ENCODE peak calls at places on chromosomes 12 and 14, in four cellular contexts. Y is GM12878, R is K562, K is HL-60. I is an unnamed sample.

GRCh38 chr12:27085654-27086053 is 3.3 kb upstream of the C12orf71 start:
- DNase-seq in Y (no peak), R (no peak), K (no peak), I (no peak)

GRCh38 chr14:32343926-32344430 is 14.9 kb downstream of the AKAP6 start:
- DNase-seq in Y (no peak), R (no peak), K (no peak), I (no peak)

GRCh38 chr12:33116284-33116683 is 219.7 kb upstream of the PKP2 start:
- DNase-seq in Y (no peak), R (no peak), K (no peak), I (no peak)

GRCh38 chr12:15749937-15750336 is 39.3 kb downstream of the EPS8 start:
- DNase-seq in Y (no peak), R (no peak), K (no peak), I (no peak)

GRCh38 chr14:37830271-37830670 is 234.8 kb downstream of the TTC6 start:
- DNase-seq in Y (no peak), R (no peak), K (no peak), I (no peak)

GRCh38 chr14:96914729-96915128 is 117.5 kb downstream of the VRK1 start:
- DNase-seq in Y (no peak), R (no peak), K (no peak), I (no peak)

GRCh38 chr12:95218852-95219171 is 1.2 kb downstream of the VEZT start:
- DNase-seq in Y (no peak), R (no peak), K (no peak), I (no peak)

GRCh38 chr14:87196436-87196835 is 796.5 kb downstream of the GALC start:
- DNase-seq in Y (no peak), R (no peak), K (no peak), I (no peak)

GRCh38 chr12:67025543-67026114 is 243.5 kb upstream of the CAND1 start:
- DNase-seq in Y (no peak), R (peak), K (peak), I (peak)

GRCh38 chr12:43370299-43370698 is 181.7 kb downstream of the ADAMTS20 start:
- DNase-seq in Y (no peak), R (no peak), K (peak), I (no peak)

GRCh38 chr12:119334459-119335170 is at the start of gene CCDC60:
- DNase-seq in Y (no peak), R (peak), K (no peak), I (no peak)

GRCh38 chr14:30966415-30967363 is 58.8 kb upstream of the AP4S1 start:
- DNase-seq in Y (no peak), R (peak), K (no peak), I (no peak)

GRCh38 chr12:49750027-49750977 is 8.9 kb downstream of the TMBIM6 start:
- DNase-seq in Y (peak), R (no peak), K (peak), I (no peak)

GRCh38 chr12:77940011-77940423 is 109.3 kb downstream of the NAV3 start:
- DNase-seq in Y (no peak), R (no peak), K (no peak), I (no peak)

GRCh38 chr12:40793471-40793870 is 101.2 kb downstream of the CNTN1 start:
- DNase-seq in Y (no peak), R (no peak), K (no peak), I (no peak)

GRCh38 chr14:56057071-56057865 is 60.9 kb upstream of the PELI2 start:
- DNase-seq in Y (no peak), R (no peak), K (no peak), I (no peak)

GRCh38 chr12:7349418-7349817 is 45.5 kb downstream of the ACSM4 start:
- DNase-seq in Y (no peak), R (no peak), K (no peak), I (no peak)

GRCh38 chr12:102316723-102317122 is 119.1 kb upstream of the PMCH start:
- DNase-seq in Y (no peak), R (no peak), K (no peak), I (no peak)

GRCh38 chr14:53696217-53696965 is 260.2 kb downstream of the BMP4 start:
- DNase-seq in Y (no peak), R (no peak), K (no peak), I (no peak)

GRCh38 chr14:99995700-99996356 is 69.4 kb upstream of the EVL start:
- DNase-seq in Y (peak), R (peak), K (no peak), I (peak)

GRCh38 chr14:78790262-78790661 is 620.1 kb downstream of the NRXN3 start:
- DNase-seq in Y (no peak), R (no peak), K (no peak), I (no peak)

GRCh38 chr12:79933580-79934264 is 1.2 kb downstream of the PPP1R12A start:
- DNase-seq in Y (no peak), R (no peak), K (no peak), I (no peak)

GRCh38 chr14:50835280-50835679 is 4.3 kb upstream of the NIN start:
- DNase-seq in Y (peak), R (no peak), K (no peak), I (no peak)

GRCh38 chr14:55721353-55721752 is 141.3 kb downstream of the KTN1 start:
- DNase-seq in Y (no peak), R (no peak), K (no peak), I (no peak)

GRCh38 chr12:75390156-75390898 is 562 bp upstream of the GLIPR1L2 start:
- DNase-seq in Y (no peak), R (no peak), K (no peak), I (no peak)

GRCh38 chr12:47066278-47067048 is 13.0 kb upstream of the PCED1B start:
- DNase-seq in Y (no peak), R (no peak), K (no peak), I (no peak)

GRCh38 chr14:53295985-53296582 is 143.0 kb upstream of the DDHD1 start:
- DNase-seq in Y (no peak), R (peak), K (no peak), I (no peak)

GRCh38 chr14:66224492-66225178 is 261.5 kb upstream of the CCDC196 start:
- DNase-seq in Y (no peak), R (no peak), K (no peak), I (no peak)

GRCh38 chr12:11628353-11628752 is 21.1 kb upstream of the ETV6 start:
- DNase-seq in Y (no peak), R (no peak), K (no peak), I (no peak)

GRCh38 chr12:26135010-26135420 is 10.2 kb upstream of the BHLHE41 start:
- DNase-seq in Y (no peak), R (no peak), K (no peak), I (no peak)

DNA sequence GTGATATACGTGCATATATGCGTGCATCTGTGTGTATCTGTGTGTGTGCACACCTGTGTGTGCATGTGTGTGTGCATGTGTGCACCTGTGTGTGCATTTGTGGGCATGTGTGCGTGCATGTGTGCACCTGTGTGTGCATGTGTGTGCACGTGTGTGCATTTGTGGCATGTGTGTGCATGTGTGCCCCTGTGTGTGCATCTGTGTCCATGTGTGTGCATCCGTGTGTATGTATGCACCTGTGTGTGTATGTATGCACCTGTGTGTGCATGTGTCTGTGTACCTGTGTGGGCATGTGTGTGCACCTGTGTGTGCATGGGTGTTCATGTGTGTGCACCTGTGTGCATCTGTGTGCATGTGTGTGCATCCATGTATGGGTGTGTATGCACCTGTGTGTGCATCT is 167.8 kb upstream of the SFSWAP start:
- DNase-seq in Y (no peak), R (no peak), K (no peak), I (no peak)
- TF ChIP-seq SPI1 in Y (no peak), R (no peak), K (no peak), I (no peak)

GRCh38 chr14:71948101-71948500 is 15.9 kb downstream of the RGS6 start:
- DNase-seq in Y (no peak), R (no peak), K (peak), I (no peak)

GRCh38 chr14:71956920-71957563 is 24.8 kb downstream of the RGS6 start:
- DNase-seq in Y (peak), R (no peak), K (no peak), I (no peak)

GRCh38 chr14:71952381-71953363 is 20.4 kb downstream of the RGS6 start:
- DNase-seq in Y (no peak), R (no peak), K (no peak), I (no peak)
- TF ChIP-seq SPI1 in Y (no peak), R (no peak), K (no peak), I (no peak)

DNA sequence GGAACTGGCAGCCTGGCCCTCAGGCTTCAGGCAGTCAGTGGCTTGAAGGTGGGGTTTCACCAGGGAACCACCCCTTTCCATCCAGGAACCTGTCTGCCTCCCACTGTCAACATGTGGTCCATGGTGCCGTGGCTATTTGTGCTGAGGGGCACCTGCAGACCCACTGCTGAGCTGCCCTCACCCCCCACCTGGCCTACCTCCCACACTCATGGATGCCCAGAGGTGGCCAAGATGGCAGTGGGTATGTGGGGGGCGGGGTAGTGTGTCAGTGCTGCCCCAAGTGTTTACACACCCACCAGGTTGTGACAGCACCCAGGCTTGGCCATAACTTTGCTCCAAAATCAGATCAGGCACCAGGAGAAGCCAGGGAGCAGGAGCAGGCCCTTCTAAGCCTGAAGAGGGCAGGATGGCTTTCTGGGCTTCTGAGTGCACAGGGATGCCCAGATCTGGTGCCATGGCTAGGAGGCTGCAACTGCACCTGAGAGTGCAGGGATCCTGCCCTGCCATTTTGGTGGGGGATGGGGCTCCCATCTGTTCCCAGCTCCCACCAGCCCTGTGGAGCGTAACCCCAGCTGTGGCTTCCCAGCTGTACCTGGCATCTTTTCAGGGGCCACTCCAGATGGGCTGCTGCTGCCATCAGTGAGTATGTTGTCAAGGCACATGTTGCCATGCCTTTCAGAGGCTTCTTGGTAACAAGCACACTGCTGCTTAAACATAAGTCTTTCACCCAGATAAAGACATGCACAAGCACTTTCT is 263.9 kb downstream of the LRIG3 start:
- DNase-seq in Y (no peak), R (no peak), K (no peak), I (no peak)
- TF ChIP-seq SPI1 in Y (no peak), R (no peak), K (no peak), I (no peak)

GRCh38 chr12:106387847-106388246 is 30.3 kb downstream of the POLR3B start:
- DNase-seq in Y (no peak), R (no peak), K (no peak), I (no peak)
- TF ChIP-seq SPI1 in Y (no peak), R (no peak), K (no peak), I (no peak)

DNA sequence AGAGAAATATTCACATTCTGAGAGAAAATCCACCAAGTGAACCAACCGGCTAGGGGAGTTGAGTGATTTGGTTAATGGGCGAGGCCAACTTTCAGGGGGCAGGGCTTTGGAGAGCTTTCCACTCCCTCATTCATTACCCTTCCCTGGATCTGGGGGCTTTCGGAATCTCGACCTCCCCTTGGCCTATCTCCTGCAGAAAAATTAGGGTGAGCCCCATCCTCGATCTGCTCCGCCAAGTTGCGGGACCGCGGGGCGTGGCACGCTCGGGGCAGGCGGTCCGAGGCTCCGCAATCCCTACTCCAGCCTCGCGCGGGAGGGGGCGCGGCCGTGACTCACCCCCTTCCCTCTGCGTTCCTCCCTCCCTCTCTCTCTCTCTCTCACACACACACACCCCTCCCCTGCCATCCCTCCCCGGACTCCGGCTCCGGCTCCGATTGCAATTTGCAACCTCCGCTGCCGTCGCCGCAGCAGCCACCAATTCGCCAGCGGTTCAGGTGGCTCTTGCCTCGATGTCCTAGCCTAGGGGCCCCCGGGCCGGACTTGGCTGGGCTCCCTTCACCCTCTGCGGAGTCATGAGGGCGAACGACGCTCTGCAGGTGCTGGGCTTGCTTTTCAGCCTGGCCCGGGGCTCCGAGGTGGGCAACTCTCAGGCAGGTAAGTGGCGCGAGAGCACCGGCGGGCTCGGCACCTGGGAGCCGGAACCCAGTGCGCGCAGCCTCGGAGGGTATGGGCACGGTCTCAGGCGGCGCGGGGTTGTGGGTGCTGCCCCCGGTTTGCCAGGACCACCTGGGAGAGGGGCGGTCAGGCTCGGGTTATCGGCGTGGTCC is at the start of gene ERBB3:
- DNase-seq in Y (no peak), R (peak), K (peak), I (peak)
- TF ChIP-seq SPI1 in Y (no peak), R (no peak), K (no peak), I (no peak)